ENCODE peak calls at places on chromosomes 16 and 17, in four cellular contexts. G is HEK293T, B is K562, E is HepG2. L is an unnamed sample.

GRCh38 chr16:918068-918467 is 52.7 kb downstream of the LMF1 start:
- DNase-seq in E (no peak), B (no peak), G (no peak), L (no peak)

GRCh38 chr17:77240976-77241375 is 100.2 kb downstream of the SEC14L1 start:
- DNase-seq in B (no peak), E (no peak), G (no peak), L (no peak)

GRCh38 chr16:11669380-11670146 is 1.3 kb downstream of the SNN start:
- DNase-seq in E (no peak), B (no peak), G (no peak), L (peak; percentile 33)

GRCh38 chr17:75530837-75531723 is 5.6 kb downstream of the LLGL2 start:
- DNase-seq in B (no peak), G (no peak), E (no peak), L (no peak)

GRCh38 chr17:78043031-78043430 is 84.5 kb downstream of the TNRC6C start:
- DNase-seq in G (no peak), B (no peak), E (no peak), L (no peak)

GRCh38 chr17:76736349-76737081 is 616 bp downstream of the SRSF2 start:
- DNase-seq in G (peak; percentile 46), B (peak; percentile 75), E (peak; percentile 46), L (no peak)

GRCh38 chr17:12927541-12928425 is 90.0 kb downstream of the ELAC2 start:
- DNase-seq in B (no peak), E (no peak), G (no peak), L (no peak)

GRCh38 chr17:43431741-43432523 is 33.1 kb downstream of the ARL4D start:
- DNase-seq in G (no peak), E (no peak), B (no peak), L (no peak)

GRCh38 chr17:68576811-68577551 is 24.2 kb downstream of the FAM20A start:
- DNase-seq in B (no peak), E (no peak), G (no peak), L (no peak)

GRCh38 chr17:49707246-49707607 is 537 bp downstream of the SLC35B1 start:
- DNase-seq in E (no peak), B (no peak), G (no peak), L (no peak)

GRCh38 chr17:43338886-43339516 is 59.8 kb upstream of the ARL4D start:
- DNase-seq in E (peak; percentile 51), G (no peak), B (no peak), L (no peak)

GRCh38 chr16:66294507-66294906 is 72.0 kb upstream of the CDH5 start:
- DNase-seq in E (no peak), G (no peak), B (no peak), L (no peak)

GRCh38 chr17:10118788-10119130 is 79.6 kb downstream of the GAS7 start:
- DNase-seq in E (no peak), G (no peak), B (no peak), L (no peak)

GRCh38 chr17:76272541-76273434 is 7.6 kb downstream of the UBALD2 start:
- DNase-seq in E (no peak), B (no peak), G (no peak), L (no peak)

GRCh38 chr16:46620265-46621005 is 744 bp downstream of the SHCBP1 start:
- DNase-seq in E (no peak), G (no peak), B (peak; percentile 22), L (no peak)

GRCh38 chr16:66134875-66135274 is 231.6 kb upstream of the CDH5 start:
- DNase-seq in E (no peak), B (no peak), G (no peak), L (no peak)

GRCh38 chr17:43702636-43703035 is 40.9 kb upstream of the MEOX1 start:
- DNase-seq in B (peak; percentile 66), G (peak; percentile 56), E (peak; percentile 65), L (no peak)

GRCh38 chr17:76079577-76080206 is 710 bp downstream of the ZACN start:
- DNase-seq in G (no peak), E (no peak), B (no peak), L (no peak)

GRCh38 chr16:85720319-85720637 is 30.6 kb downstream of the C16orf74 start:
- DNase-seq in G (no peak), E (peak; percentile 35), B (no peak), L (no peak)

GRCh38 chr17:27978689-27979175 is 63.7 kb upstream of the NLK start:
- DNase-seq in B (no peak), G (no peak), E (no peak), L (no peak)

GRCh38 chr16:27251561-27252205 is 16.9 kb downstream of the NSMCE1 start:
- DNase-seq in G (no peak), E (no peak), B (no peak), L (no peak)

GRCh38 chr17:4297351-4297750 is 33.6 kb upstream of the ANKFY1 start:
- DNase-seq in G (no peak), B (no peak), E (no peak), L (no peak)

GRCh38 chr17:38585805-38586529 is 19.8 kb downstream of the SRCIN1 start:
- DNase-seq in E (no peak), B (no peak), G (no peak), L (no peak)

GRCh38 chr17:8832711-8833352 is 33.7 kb upstream of the MFSD6L start:
- DNase-seq in E (no peak), G (peak; percentile 84), B (peak; percentile 75), L (no peak)

GRCh38 chr17:50133028-50133768 is 3.2 kb upstream of the SAMD14 start:
- DNase-seq in B (no peak), E (peak; percentile 88), G (no peak), L (no peak)

GRCh38 chr16:48498761-48499600 is 111.0 kb downstream of the N4BP1 start:
- DNase-seq in B (no peak), E (peak; percentile 35), G (no peak), L (no peak)

GRCh38 chr17:82923366-82924113 is 83.7 kb upstream of the ZNF750 start:
- DNase-seq in G (no peak), E (no peak), B (no peak), L (no peak)

GRCh38 chr17:17849147-17849820 is 12.5 kb upstream of the SREBF1 start:
- DNase-seq in G (peak; percentile 35), B (peak; percentile 49), E (peak; percentile 66), L (peak; percentile 55)

GRCh38 chr16:71746442-71747046 is 22.0 kb upstream of the PHLPP2 start:
- DNase-seq in E (peak; percentile 51), G (peak; percentile 59), B (peak; percentile 51), L (no peak)

GRCh38 chr17:5122586-5123342 is 6.9 kb downstream of the USP6 start:
- DNase-seq in G (no peak), B (no peak), E (no peak), L (no peak)

GRCh38 chr17:41061969-41062368 is 2.1 kb upstream of the KRTAP2-3 start:
- DNase-seq in B (no peak), G (no peak), E (peak; percentile 62), L (no peak)

GRCh38 chr16:80164881-80165280 is 375.9 kb upstream of the DYNLRB2 start:
- DNase-seq in E (no peak), G (no peak), B (no peak), L (no peak)

GRCh38 chr17:82006468-82007227 is 16.0 kb downstream of the CENPX start:
- DNase-seq in E (no peak), B (no peak), G (no peak), L (no peak)

GRCh38 chr17:45575126-45575885 is 84.8 kb upstream of the PLEKHM1 start:
- DNase-seq in B (peak; percentile 8), G (no peak), E (no peak), L (peak; percentile 73)

GRCh38 chr16:30186782-30187555 is 3.6 kb downstream of the CORO1A start:
- DNase-seq in B (peak; percentile 66), E (peak; percentile 41), G (peak; percentile 87), L (peak; percentile 36)

DNA sequence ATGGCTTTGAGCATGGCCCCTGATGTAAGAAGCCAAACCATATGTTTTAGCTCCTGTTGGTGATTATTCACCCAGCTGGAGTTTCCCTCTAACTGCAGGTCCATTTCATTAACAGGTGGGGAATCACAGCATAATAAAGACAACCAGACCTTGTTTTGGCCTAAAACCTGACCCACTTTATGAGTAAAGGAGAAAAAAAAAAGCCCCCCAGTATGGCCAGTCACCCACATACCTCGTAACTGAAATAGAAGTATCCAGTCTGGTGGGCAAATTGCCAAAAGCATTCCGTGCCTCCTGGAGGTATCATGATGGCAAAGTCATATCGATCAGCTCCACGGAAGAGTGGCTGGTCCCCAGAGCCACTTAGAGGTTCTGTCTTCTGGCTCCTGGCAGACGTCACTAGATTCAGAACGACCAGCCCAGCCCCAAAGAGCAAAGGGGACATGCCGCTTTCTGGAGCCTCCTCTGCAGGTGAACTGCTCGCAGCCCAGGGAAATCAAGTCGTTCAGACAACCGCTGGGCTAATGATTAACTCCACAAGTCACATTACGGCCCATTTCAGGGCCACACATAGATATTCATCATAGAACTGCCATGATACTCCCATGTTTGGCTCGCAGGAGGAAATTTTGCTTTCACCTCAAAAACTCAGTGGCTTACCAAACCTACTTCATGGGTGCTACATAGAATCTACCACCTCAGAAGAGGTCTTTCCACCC is at the start of gene TMED6:
- DNase-seq in E (peak; percentile 92), G (no peak), B (no peak), L (no peak)
- TF ChIP-seq TARDBP in E (peak; percentile 42), G (no peak), B (no peak), L (no peak)

DNA sequence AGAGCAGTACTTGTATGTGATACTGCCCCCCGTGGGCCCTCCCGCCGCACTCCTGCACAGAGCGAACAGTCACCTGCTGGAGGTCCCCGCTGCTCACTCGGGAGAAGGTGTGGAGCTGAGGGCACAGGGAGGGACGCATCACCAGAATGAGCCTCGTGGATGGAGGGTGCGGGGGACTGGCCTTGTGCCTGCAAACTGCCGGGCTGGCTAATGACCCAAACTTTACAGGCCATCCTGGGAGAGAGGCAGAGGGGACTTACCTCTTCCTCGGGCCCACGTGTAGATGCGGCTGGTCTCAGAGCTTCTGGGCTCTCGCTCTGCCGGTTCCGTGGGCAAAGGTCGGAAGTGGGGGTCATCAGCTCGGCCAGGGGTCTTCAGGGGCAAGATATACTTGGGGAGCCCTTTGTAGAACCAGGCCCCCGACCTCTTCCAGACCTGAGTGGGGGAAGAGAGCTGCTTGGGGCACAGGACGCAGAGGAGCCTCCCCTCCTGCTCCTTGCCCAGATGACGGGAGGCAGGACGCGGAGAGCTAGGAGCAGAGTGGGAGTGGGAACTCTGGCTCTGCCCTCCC is 65.5 kb upstream of the DOC2B start:
- DNase-seq in G (no peak), B (no peak), E (no peak), L (no peak)
- TF ChIP-seq TARDBP in G (no peak), B (no peak), E (no peak), L (no peak)

GRCh38 chr17:33487187-33487586 is 194.1 kb upstream of the ASIC2 start:
- DNase-seq in G (no peak), B (no peak), E (no peak), L (no peak)
- TF ChIP-seq TARDBP in G (no peak), B (no peak), E (no peak), L (no peak)

DNA sequence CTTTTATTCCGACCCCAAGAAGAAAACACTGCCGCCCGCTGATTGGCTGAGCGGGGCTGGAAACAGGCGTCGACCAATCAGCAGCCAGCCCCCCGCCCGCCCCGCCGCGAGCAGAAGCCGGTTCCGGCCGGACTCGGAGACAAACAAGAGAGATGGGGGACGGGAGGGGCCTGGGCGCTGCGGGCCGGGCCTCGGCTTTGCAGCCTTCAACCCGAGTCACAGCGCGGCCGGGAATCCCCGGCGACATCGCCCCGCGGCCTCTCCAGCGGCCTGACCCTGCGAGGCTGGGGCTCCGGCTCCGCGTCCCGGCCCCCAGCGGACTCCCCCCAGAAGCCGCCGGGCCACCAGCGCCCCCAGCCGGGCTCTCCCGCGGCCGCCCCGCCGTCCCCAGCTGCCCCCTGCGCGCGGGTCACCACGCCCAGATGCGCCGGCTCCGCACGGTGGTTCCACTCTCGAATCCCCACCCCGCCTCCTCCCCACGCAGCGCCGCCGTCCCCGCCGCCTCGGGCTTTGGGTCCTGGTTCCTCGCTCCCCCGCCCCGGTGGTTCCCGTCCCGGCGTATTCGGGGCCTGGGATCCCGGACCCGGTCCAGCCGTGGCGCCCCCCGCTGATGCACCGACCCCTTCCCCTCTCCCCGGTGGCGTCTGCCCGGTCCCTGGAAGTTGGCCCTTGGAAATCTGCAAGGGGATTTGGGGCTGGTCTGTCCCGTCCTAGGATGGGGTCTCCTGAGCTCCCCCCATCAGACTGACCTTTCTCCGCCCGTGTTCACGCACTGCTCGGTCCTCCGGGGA is 417 bp upstream of the SLC43A2 start:
- DNase-seq in E (peak; percentile 91), G (peak; percentile 95), B (peak; percentile 93), L (no peak)
- TF ChIP-seq TARDBP in E (no peak), G (no peak), B (no peak), L (no peak)

L was measured in GM12878.